ENCODE peak calls at places on chromosomes 7 and 10, in four cellular contexts. X is skeletal muscle cell, I is thoracic aorta, E is left ventricle myocardium inferior. N is an unnamed sample.

GRCh38 chr10:95229724-95230627 is 35.9 kb downstream of the ACSM6 start:
- DNase-seq in E (no peak), I (no peak), X (peak), N (no peak)

GRCh38 chr7:51014811-51015210 is 232.1 kb upstream of the GRB10 start:
- DNase-seq in E (no peak), X (no peak), I (no peak), N (peak)

GRCh38 chr7:114419441-114420107 is 5.0 kb downstream of the FOXP2 start:
- DNase-seq in I (no peak), X (no peak), E (no peak), N (no peak)

GRCh38 chr10:53315709-53316108 is 543.1 kb upstream of the MBL2 start:
- DNase-seq in E (no peak), X (no peak), I (no peak), N (no peak)

GRCh38 chr10:43362191-43362839 is 9.1 kb upstream of the FXYD4 start:
- DNase-seq in X (peak), I (peak), E (peak), N (peak)

GRCh38 chr10:21953585-21954057 is 49.9 kb downstream of the DNAJC1 start:
- DNase-seq in X (no peak), I (no peak), E (no peak), N (no peak)

GRCh38 chr7:85974176-85974575 is 669.5 kb upstream of the GRM3 start:
- DNase-seq in I (no peak), X (no peak), E (no peak), N (no peak)

GRCh38 chr10:13969118-13969791 is 361.5 kb downstream of the FRMD4A start:
- DNase-seq in X (no peak), E (no peak), I (no peak), N (no peak)

GRCh38 chr7:142498364-142498763 is 240.5 kb upstream of the PRSS58 start:
- DNase-seq in X (no peak), I (no peak), E (no peak), N (no peak)

GRCh38 chr7:13731643-13732042 is 257.8 kb downstream of the ETV1 start:
- DNase-seq in X (no peak), I (no peak), E (no peak), N (no peak)

GRCh38 chr7:138226001-138226476 is 149.8 kb downstream of the AKR1D1 start:
- DNase-seq in I (no peak), E (no peak), X (peak), N (no peak)

GRCh38 chr7:15607541-15608210 is 45.9 kb upstream of the AGMO start:
- DNase-seq in X (no peak), E (no peak), I (no peak), N (no peak)

GRCh38 chr10:57825015-57825414 is 442.7 kb downstream of the IPMK start:
- DNase-seq in I (no peak), E (no peak), X (no peak), N (no peak)

GRCh38 chr7:71615017-71615416 is 483.1 kb downstream of the GALNT17 start:
- DNase-seq in E (peak), I (peak), X (no peak), N (no peak)

GRCh38 chr10:112361951-112362770 is 11.8 kb upstream of the ACSL5 start:
- DNase-seq in I (peak), X (peak), E (peak), N (peak)

GRCh38 chr7:8051998-8052397 is 83.4 kb downstream of the GLCCI1 start:
- DNase-seq in X (no peak), I (no peak), E (no peak), N (no peak)

GRCh38 chr10:104937528-104937927 is 296.4 kb downstream of the SORCS3 start:
- DNase-seq in I (no peak), X (peak), E (no peak), N (no peak)

GRCh38 chr10:7945469-7946187 is 108.9 kb upstream of the GATA3 start:
- DNase-seq in I (no peak), E (no peak), X (no peak), N (no peak)

GRCh38 chr10:89241491-89242339 is 9.9 kb downstream of the LIPA start:
- DNase-seq in X (peak), E (no peak), I (no peak), N (no peak)

GRCh38 chr10:24193330-24193729 is 15.6 kb upstream of the KIAA1217 start:
- DNase-seq in I (no peak), E (no peak), X (no peak), N (no peak)

GRCh38 chr7:94250984-94251383 is 143.7 kb upstream of the COL1A2 start:
- DNase-seq in I (no peak), X (no peak), E (no peak), N (no peak)

GRCh38 chr7:1219516-1219915 is 13.2 kb upstream of the UNCX start:
- DNase-seq in X (no peak), E (no peak), I (no peak), N (no peak)

GRCh38 chr10:7826971-7827370 is 8.7 kb downstream of the TAF3 start:
- DNase-seq in E (no peak), I (no peak), X (peak), N (no peak)

GRCh38 chr7:91424372-91424771 is 160.1 kb downstream of the FZD1 start:
- DNase-seq in X (no peak), E (no peak), I (no peak), N (no peak)

GRCh38 chr7:124930655-124931597 is 1.3 kb upstream of the POT1 start:
- DNase-seq in E (no peak), I (no peak), X (no peak), N (no peak)

GRCh38 chr7:97179454-97180104 is 62.1 kb downstream of the SDHAF3 start:
- DNase-seq in I (no peak), E (no peak), X (peak), N (no peak)

GRCh38 chr7:132419538-132419937 is 156.7 kb downstream of the PLXNA4 start:
- DNase-seq in E (no peak), X (no peak), I (no peak), N (no peak)

GRCh38 chr7:74572301-74573090 is 85.0 kb upstream of the GTF2I start:
- DNase-seq in X (no peak), E (no peak), I (no peak), N (no peak)

GRCh38 chr10:98509745-98510144 is 63.0 kb upstream of the HPS1 start:
- DNase-seq in I (no peak), E (no peak), X (no peak), N (no peak)

GRCh38 chr10:98510412-98510995 is 63.8 kb upstream of the HPS1 start:
- DNase-seq in X (no peak), E (no peak), I (no peak), N (no peak)

GRCh38 chr10:98516352-98516751 is 69.6 kb upstream of the HPS1 start:
- DNase-seq in E (no peak), X (no peak), I (no peak), N (no peak)

GRCh38 chr10:98511861-98512260 is 65.1 kb upstream of the HPS1 start:
- DNase-seq in X (no peak), E (no peak), I (no peak), N (no peak)

DNA sequence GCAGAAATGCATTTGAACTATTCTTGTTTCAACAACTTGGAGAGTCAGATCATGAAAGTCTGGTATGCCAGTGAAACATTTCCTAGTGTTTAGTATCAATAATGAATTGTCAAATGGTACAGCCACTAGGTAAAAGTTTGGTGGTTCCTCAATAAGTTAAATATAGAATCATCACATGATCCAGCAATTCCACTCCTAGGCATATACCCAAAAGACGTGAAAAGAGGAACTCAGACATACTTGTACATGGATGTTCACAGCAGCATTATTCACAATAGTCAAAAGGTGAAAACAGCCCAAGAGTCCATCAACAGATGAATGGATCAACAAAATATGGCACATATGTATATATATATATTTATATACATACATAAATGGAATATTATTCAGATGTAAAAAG is 67.0 kb upstream of the HPS1 start:
- DNase-seq in X (no peak), E (no peak), I (no peak), N (no peak)
- H3K4me3 ChIP-seq in X (no peak), E (no peak), I (no peak), N (no peak)

GRCh38 chr7:106870983-106871410 is 5.9 kb downstream of the PIK3CG start:
- DNase-seq in E (no peak), X (peak), I (no peak), N (no peak)
- H3K4me3 ChIP-seq in E (no peak), X (no peak), I (no peak), N (no peak)

DNA sequence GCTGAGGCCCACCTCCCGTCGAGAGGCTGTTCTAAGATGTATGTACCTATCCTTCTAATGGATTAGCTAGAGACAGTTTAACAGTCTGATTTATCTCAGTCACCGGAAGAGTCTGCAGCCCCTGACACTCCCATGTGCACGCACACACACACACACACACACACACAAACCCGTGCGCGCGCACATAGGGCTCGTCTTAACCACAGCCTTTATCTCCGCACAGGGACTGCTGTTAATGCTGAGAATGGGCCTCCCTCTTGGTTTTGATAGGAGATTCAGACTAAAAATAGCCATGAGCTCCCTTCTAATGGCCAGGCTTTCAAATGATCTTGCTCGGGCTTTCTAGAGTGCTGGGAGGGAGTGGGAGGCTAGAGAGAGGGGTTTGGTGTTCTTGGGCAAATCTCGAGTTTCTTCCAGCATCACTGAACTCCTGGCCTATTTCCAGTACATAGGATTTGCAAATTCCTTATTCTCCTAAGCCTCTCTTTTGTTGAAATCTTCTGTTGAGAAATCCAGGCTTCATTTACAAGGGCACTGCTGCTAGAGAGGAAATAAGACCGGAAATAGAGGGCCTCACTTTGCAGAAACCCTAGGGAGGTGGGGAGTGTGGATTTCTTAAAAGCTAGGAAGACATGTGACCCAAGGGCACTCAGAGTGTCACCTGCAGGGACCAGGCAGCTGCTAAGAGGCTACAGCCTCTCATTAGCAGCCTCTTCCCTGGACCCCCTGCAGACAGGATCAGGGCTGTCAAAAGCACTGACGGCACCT is 2.4 kb downstream of the TMEM72 start:
- DNase-seq in I (no peak), X (no peak), E (no peak), N (no peak)
- H3K4me3 ChIP-seq in I (no peak), X (no peak), E (no peak), N (no peak)

DNA sequence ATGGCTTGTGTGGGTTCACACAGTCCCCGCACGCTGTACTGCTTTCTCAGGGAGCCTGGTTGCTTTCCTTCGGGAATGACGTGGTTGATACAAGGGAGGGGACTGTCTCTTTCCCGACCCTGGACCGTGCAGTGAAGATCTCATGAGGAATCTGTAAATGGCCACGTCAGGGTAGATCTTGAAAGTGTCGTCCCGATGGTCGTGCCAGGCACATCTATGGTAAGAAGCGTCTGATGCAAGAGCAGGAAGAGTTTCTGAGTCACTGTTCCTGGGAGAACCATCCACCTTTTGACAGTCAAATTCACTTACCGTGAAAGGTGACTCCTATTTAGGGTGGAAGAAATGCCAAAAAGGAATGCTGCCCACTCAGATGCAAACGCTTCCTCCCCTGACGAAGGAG is 500.4 kb downstream of the PTPRN2 start:
- DNase-seq in X (no peak), E (no peak), I (no peak), N (no peak)
- H3K4me3 ChIP-seq in X (no peak), E (no peak), I (no peak), N (no peak)

GRCh38 chr7:6725003-6725402 is 18.3 kb upstream of the ZNF12 start:
- DNase-seq in E (no peak), X (no peak), I (no peak), N (peak)
- H3K4me3 ChIP-seq in E (no peak), X (no peak), I (no peak), N (no peak)

N was measured in right atrium auricular region.